ENCODE peak calls at places on chromosomes 7 and 10, in four cellular contexts. J, B, V and Q are unnamed samples.

GRCh38 chr7:73890541-73891147 is 29.7 kb downstream of the TMEM270 start:
- DNase-seq in V (no peak), B (no peak), J (no peak), Q (no peak)

GRCh38 chr7:78334027-78334825 is 535.7 kb downstream of the PHTF2 start:
- DNase-seq in J (no peak), V (no peak), B (no peak), Q (no peak)

GRCh38 chr10:103120977-103121735 is 71.9 kb downstream of the NT5C2 start:
- DNase-seq in V (no peak), B (peak; percentile 10), J (no peak), Q (no peak)

GRCh38 chr7:66267249-66267648 is 62.1 kb downstream of the TPST1 start:
- DNase-seq in J (no peak), V (no peak), B (peak; percentile 23), Q (no peak)

GRCh38 chr7:116421298-116421697 is 78.2 kb upstream of the CAV2 start:
- DNase-seq in V (no peak), J (no peak), B (no peak), Q (no peak)

GRCh38 chr7:72415586-72415985 is 3.4 kb upstream of the CALN1 start:
- DNase-seq in B (no peak), V (no peak), J (no peak), Q (no peak)

GRCh38 chr10:78947226-78947625 is 121.5 kb upstream of the ZMIZ1 start:
- DNase-seq in J (no peak), B (no peak), V (no peak), Q (no peak)

GRCh38 chr7:130009848-130010688 is 41.1 kb downstream of the ZC3HC1 start:
- DNase-seq in V (peak; percentile 87), B (peak; percentile 59), J (no peak), Q (no peak)

GRCh38 chr7:106501605-106502580 is 159.1 kb downstream of the CCDC71L start:
- DNase-seq in B (no peak), V (peak; percentile 66), J (no peak), Q (no peak)

GRCh38 chr10:93269281-93269680 is 195.6 kb downstream of the CYP26A1 start:
- DNase-seq in J (no peak), B (no peak), V (no peak), Q (no peak)

GRCh38 chr10:92839191-92840085 is 8.9 kb upstream of the EXOC6 start:
- DNase-seq in J (peak; percentile 88), B (peak; percentile 27), V (peak; percentile 66), Q (no peak)

GRCh38 chr10:61643316-61643751 is 19.4 kb upstream of the CABCOCO1 start:
- DNase-seq in B (no peak), V (no peak), J (no peak), Q (no peak)

GRCh38 chr7:25594122-25594521 is 365.8 kb upstream of the NPVF start:
- DNase-seq in J (no peak), B (no peak), V (no peak), Q (no peak)

GRCh38 chr10:69242844-69243212 is 22.7 kb downstream of the HKDC1 start:
- DNase-seq in V (no peak), J (no peak), B (no peak), Q (no peak)

GRCh38 chr7:636396-636795 is 90.1 kb upstream of the DNAAF5 start:
- DNase-seq in V (peak; percentile 68), J (no peak), B (no peak), Q (no peak)

GRCh38 chr7:83446126-83446675 is 202.7 kb downstream of the SEMA3E start:
- DNase-seq in J (no peak), V (no peak), B (no peak), Q (no peak)

GRCh38 chr10:42974693-42975002 is 102.2 kb upstream of the RET start:
- DNase-seq in J (peak; percentile 33), B (no peak), V (no peak), Q (no peak)

GRCh38 chr7:139232893-139233292 is 1.9 kb downstream of the UBN2 start:
- DNase-seq in J (no peak), V (no peak), B (no peak), Q (no peak)

GRCh38 chr7:110358028-110358427 is 732.9 kb upstream of the LRRN3 start:
- DNase-seq in J (no peak), B (no peak), V (no peak), Q (no peak)

GRCh38 chr7:91264924-91265681 is 870 bp downstream of the FZD1 start:
- DNase-seq in B (peak; percentile 72), V (no peak), J (peak; percentile 73), Q (no peak)

GRCh38 chr10:86538547-86538946 is 17.0 kb upstream of the WAPL start:
- DNase-seq in J (no peak), V (no peak), B (no peak), Q (no peak)

GRCh38 chr10:124725791-124726190 is 18.4 kb downstream of the FAM53B start:
- DNase-seq in B (no peak), V (no peak), J (no peak), Q (no peak)

GRCh38 chr10:7969623-7970022 is 84.9 kb upstream of the GATA3 start:
- DNase-seq in V (no peak), J (no peak), B (no peak), Q (no peak)

GRCh38 chr7:102082693-102083385 is 203.8 kb upstream of the SH2B2 start:
- DNase-seq in J (no peak), B (no peak), V (no peak), Q (no peak)

GRCh38 chr10:89312973-89313372 is 11.1 kb downstream of the IFIT2 start:
- DNase-seq in J (no peak), V (no peak), B (no peak), Q (no peak)

GRCh38 chr10:52752261-52752660 is 20.3 kb downstream of the MBL2 start:
- DNase-seq in J (no peak), V (no peak), B (no peak), Q (no peak)

GRCh38 chr7:105213619-105214018 is 175.1 kb downstream of the SRPK2 start:
- DNase-seq in J (no peak), B (no peak), V (no peak), Q (no peak)

GRCh38 chr10:106931159-106931852 is 233.2 kb downstream of the SORCS1 start:
- DNase-seq in V (no peak), B (peak; percentile 40), J (no peak), Q (no peak)

GRCh38 chr7:63008366-63008765 is 990.3 kb upstream of the ZNF722 start:
- DNase-seq in B (no peak), J (no peak), V (no peak), Q (no peak)

DNA sequence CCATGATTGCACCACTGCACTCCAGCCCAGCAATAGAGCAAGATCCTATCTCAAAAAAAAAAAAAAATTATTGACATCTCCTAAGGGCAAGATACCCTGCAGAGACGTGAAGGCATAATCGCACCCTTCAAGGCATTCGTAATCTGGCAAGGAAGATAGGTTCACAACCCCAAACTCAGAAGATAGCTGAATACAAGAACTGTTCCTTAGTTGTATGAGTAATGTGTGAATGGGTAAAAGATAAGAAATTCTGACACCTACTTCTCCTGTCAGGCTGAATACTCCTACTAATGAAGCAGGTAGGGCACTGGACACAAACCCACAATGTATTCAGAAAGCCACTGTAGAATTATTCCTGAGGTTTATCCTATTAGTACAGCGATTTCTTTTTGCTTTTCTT is 882.4 kb upstream of the AUTS2 start:
- DNase-seq in V (no peak), J (no peak), B (no peak), Q (no peak)
- H3K36me3 ChIP-seq in V (no peaks in the 10 kb centered on the region), J (no peaks in the 10 kb centered on the region), B (no peaks in the 10 kb centered on the region), Q (no peaks in the 10 kb centered on the region)

DNA sequence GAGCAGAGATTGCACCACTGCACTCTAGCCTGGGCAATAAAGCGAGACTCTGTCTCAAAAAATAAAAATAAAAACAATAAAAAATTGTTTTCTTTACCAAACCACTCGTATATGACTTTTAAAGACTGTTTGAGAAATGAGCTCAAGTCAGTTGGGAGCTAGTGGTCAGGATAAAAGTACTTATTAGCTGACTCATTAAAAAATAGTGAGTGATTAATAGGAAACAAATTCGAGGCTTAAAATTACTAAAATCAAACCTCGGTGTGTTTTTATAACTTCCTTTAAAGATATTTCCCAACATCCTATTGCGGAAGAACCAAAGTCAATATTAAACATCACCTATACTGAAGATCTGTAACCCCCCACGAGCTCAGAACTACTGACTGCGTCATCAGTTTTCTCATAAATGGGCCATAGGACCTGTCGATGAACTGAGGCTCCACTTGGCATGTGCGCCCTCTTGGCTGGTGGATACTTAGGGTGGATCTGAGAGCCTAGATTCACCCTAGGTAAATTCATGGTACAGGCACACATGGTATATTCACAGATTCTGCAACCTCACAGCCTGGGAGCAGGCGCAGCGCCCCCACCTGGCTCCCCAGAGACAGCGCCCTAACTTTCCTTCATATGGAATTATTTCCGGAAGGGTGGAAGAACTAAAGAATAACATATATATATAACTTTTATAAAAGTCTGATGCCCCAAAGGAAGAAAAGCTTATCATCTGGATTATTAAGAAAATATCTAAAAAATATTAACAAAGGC is 9.2 kb downstream of the MKI67 start:
- DNase-seq in B (no peak), J (no peak), V (peak; percentile 19), Q (no peak)
- H3K36me3 ChIP-seq in B (no peaks in the 10 kb centered on the region), J (peaks cover 8% of the 10 kb centered on the region), V (peaks cover 92% of the 10 kb centered on the region), Q (peaks cover 96% of the 10 kb centered on the region)

GRCh38 chr7:55623617-55624016 is 51.3 kb upstream of the VOPP1 start:
- DNase-seq in B (no peak), V (no peak), J (no peak), Q (no peak)

GRCh38 chr7:55622241-55622835 is 50.0 kb upstream of the VOPP1 start:
- DNase-seq in B (no peak), V (no peak), J (no peak), Q (no peak)

GRCh38 chr7:55624813-55625212 is 52.5 kb upstream of the VOPP1 start:
- DNase-seq in J (no peak), B (no peak), V (no peak), Q (no peak)

DNA sequence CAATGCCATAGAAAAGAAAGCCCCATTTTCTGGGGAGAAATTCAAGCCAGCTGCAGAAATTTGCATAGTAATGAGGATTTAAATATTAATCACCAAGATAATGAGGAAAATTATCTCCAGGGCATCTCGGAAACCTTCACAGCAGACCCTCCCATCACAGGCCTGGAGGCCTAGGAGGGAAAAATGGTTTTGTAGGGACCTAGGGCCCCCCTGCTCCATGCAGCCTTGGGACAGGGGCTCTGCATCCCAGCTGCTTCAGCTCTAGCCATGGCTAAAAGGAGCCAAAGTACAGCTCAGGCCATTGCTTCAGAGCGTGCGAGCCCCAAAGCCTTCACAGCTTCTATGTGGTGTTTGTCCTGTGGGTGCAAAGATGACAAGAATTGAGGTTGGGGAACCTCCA is 46.6 kb upstream of the VOPP1 start:
- DNase-seq in V (no peak), B (no peak), J (no peak), Q (no peak)
- H3K36me3 ChIP-seq in V (no peaks in the 10 kb centered on the region), B (no peaks in the 10 kb centered on the region), J (no peaks in the 10 kb centered on the region), Q (no peaks in the 10 kb centered on the region)

GRCh38 chr10:127161482-127161881 is 34.9 kb downstream of the INSYN2A start:
- DNase-seq in V (no peak), J (no peak), B (no peak), Q (no peak)

GRCh38 chr10:127163632-127164031 is 32.8 kb downstream of the INSYN2A start:
- DNase-seq in J (no peak), B (no peak), V (no peak), Q (no peak)

GRCh38 chr10:127159648-127160245 is 36.6 kb downstream of the INSYN2A start:
- DNase-seq in B (peak; percentile 19), J (no peak), V (no peak), Q (no peak)

GRCh38 chr10:127158663-127159062 is 37.7 kb downstream of the INSYN2A start:
- DNase-seq in V (no peak), B (no peak), J (no peak), Q (no peak)

DNA sequence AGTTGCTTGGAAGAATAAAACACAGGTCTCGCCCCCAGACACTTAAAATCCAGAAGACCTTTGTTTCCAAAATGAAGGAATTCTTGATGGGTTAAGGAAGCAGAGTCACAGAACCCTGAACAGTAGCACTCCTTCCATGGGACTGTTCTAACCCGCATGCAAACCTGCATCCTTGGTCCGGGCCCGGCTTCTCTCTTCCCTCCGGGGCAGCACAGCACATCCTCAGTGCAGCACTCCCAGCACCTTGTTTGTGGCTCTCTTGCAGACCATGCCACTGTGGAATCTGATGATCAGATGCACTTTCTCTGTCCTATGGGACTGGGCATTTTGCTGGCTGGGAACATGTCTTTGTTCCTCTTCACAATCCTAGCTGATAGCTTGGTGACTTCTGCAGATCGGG is 33.5 kb downstream of the INSYN2A start:
- DNase-seq in B (no peak), J (no peak), V (no peak), Q (no peak)
- H3K36me3 ChIP-seq in B (no peaks in the 10 kb centered on the region), J (no peaks in the 10 kb centered on the region), V (no peaks in the 10 kb centered on the region), Q (no peaks in the 10 kb centered on the region)